ENCODE peak calls at places on chromosomes 6 and 20, in nine cellular contexts. G is tibial nerve; O is AG10803; N is CD8-positive, alpha-beta T cell; U is brain microvascular endothelial cell; I is right cardiac atrium; S is lung; L is fibroblast of lung; J is lower lobe of right lung. W is an unnamed sample.

GRCh38 chr6:34248198-34248726 is 544 bp downstream of the SMIM29 start:
- DNase-seq in G (peak), O (peak), N (no peak), U (no peak), I (peak), S (peak), L (no peak), J (peak), W (peak)

GRCh38 chr6:139757766-139758655 is 383.6 kb upstream of the CITED2 start:
- DNase-seq in G (peak), O (peak), N (no peak), U (no peak), I (no peak), S (no peak), L (peak), J (no peak), W (no peak)

GRCh38 chr20:18628330-18628941 is 40.6 kb downstream of the DTD1 start:
- DNase-seq in G (no peak), O (no peak), N (no peak), U (no peak), I (no peak), S (no peak), L (no peak), J (no peak), W (no peak)

GRCh38 chr6:23222724-23223123 is 653.4 kb downstream of the HDGFL1 start:
- DNase-seq in G (no peak), O (no peak), N (no peak), U (no peak), I (no peak), S (no peak), L (no peak), J (no peak), W (no peak)

GRCh38 chr20:41423026-41423425 is 56.4 kb upstream of the EMILIN3 start:
- DNase-seq in G (no peak), O (peak), N (no peak), U (no peak), I (no peak), S (no peak), L (no peak), J (no peak), W (no peak)

GRCh38 chr20:18527836-18528235 is 20.1 kb downstream of the SEC23B start:
- DNase-seq in G (no peak), O (peak), N (no peak), U (peak), I (no peak), S (no peak), L (peak), J (no peak), W (no peak)

GRCh38 chr6:149128489-149129145 is 188.9 kb upstream of the TAB2 start:
- DNase-seq in G (no peak), O (no peak), N (peak), U (no peak), I (peak), S (no peak), L (no peak), J (no peak), W (peak)

GRCh38 chr20:13857961-13858360 is 73.1 kb downstream of the NDUFAF5 start:
- DNase-seq in G (no peak), O (peak), N (no peak), U (no peak), I (no peak), S (no peak), L (peak), J (no peak), W (no peak)

GRCh38 chr20:17385798-17386197 is 145.4 kb downstream of the BFSP1 start:
- DNase-seq in G (no peak), O (no peak), N (no peak), U (no peak), I (no peak), S (no peak), L (no peak), J (no peak), W (no peak)

GRCh38 chr6:24196198-24196597 is 70.2 kb downstream of the NRSN1 start:
- DNase-seq in G (no peak), O (no peak), N (no peak), U (no peak), I (no peak), S (no peak), L (no peak), J (no peak), W (no peak)

GRCh38 chr20:12790856-12791255 is 217.9 kb upstream of the SPTLC3 start:
- DNase-seq in G (no peak), O (no peak), N (no peak), U (no peak), I (no peak), S (no peak), L (no peak), J (no peak), W (no peak)

GRCh38 chr20:30503992-30504570 is 753.4 kb upstream of the DEFB115 start:
- DNase-seq in G (no peak), O (no peak), N (no peak), U (no peak), I (no peak), S (no peak), L (no peak), J (no peak), W (no peak)

GRCh38 chr20:46253391-46253790 is 54.9 kb downstream of the CDH22 start:
- DNase-seq in G (no peak), O (no peak), N (no peak), U (no peak), I (no peak), S (no peak), L (no peak), J (no peak), W (no peak)

GRCh38 chr6:20318851-20319387 is 82.8 kb upstream of the E2F3 start:
- DNase-seq in G (no peak), O (no peak), N (no peak), U (no peak), I (no peak), S (no peak), L (no peak), J (no peak), W (no peak)

GRCh38 chr6:109662192-109662591 is 28.8 kb downstream of the AK9 start:
- DNase-seq in G (no peak), O (no peak), N (no peak), U (peak), I (no peak), S (no peak), L (no peak), J (no peak), W (no peak)

GRCh38 chr6:31711233-31711632 is 3.9 kb upstream of the LY6G6D start:
- DNase-seq in G (no peak), O (no peak), N (no peak), U (no peak), I (no peak), S (no peak), L (no peak), J (no peak), W (no peak)

GRCh38 chr6:169452117-169452868 is 198.6 kb upstream of the THBS2 start:
- DNase-seq in G (peak), O (peak), N (no peak), U (peak), I (peak), S (no peak), L (peak), J (no peak), W (peak)

GRCh38 chr6:77650098-77650663 is 2.7 kb upstream of the MEI4 start:
- DNase-seq in G (no peak), O (no peak), N (no peak), U (no peak), I (peak), S (no peak), L (peak), J (peak), W (no peak)

GRCh38 chr20:33267691-33268090 is 15.3 kb upstream of the BPIFB1 start:
- DNase-seq in G (no peak), O (no peak), N (no peak), U (no peak), I (no peak), S (no peak), L (no peak), J (no peak), W (no peak)

GRCh38 chr6:121285041-121285440 is 49.2 kb downstream of the TBC1D32 start:
- DNase-seq in G (no peak), O (peak), N (no peak), U (peak), I (no peak), S (no peak), L (peak), J (no peak), W (no peak)

GRCh38 chr20:10609726-10610125 is 64.1 kb downstream of the JAG1 start:
- DNase-seq in G (no peak), O (peak), N (no peak), U (no peak), I (no peak), S (no peak), L (peak), J (no peak), W (no peak)

GRCh38 chr6:69933239-69933638 is 66.9 kb downstream of the COL19A1 start:
- DNase-seq in G (no peak), O (no peak), N (no peak), U (no peak), I (no peak), S (no peak), L (no peak), J (no peak), W (no peak)

DNA sequence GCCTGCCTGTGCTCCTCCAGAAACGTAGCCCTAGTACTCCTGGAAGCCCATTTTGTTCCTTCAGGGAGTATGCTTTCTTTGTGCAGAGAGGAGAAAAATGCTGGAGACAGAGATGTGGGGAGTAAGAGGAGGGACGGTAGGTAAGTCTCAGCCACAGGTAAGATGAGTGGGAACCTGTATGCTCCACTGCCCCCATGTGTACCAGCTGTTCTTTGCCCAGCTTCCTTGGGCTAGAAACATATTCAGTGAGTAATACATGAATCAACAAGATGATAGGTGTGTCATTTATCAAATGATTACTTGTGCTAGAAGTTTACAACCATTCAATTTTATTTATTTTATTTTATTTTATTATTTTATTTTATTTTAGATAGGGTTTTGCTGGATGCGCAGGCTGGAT is 13.6 kb upstream of the CEP85L start:
- DNase-seq in G (no peak), O (no peak), N (no peak), U (no peak), I (no peak), S (no peak), L (no peak), J (no peak), W (no peak)
- H3K4me3 ChIP-seq in G (no peak), O (peak), N (peak), U (no peak), I (no peak), S (no peak), L (no peak), J (peak), W (peak)

DNA sequence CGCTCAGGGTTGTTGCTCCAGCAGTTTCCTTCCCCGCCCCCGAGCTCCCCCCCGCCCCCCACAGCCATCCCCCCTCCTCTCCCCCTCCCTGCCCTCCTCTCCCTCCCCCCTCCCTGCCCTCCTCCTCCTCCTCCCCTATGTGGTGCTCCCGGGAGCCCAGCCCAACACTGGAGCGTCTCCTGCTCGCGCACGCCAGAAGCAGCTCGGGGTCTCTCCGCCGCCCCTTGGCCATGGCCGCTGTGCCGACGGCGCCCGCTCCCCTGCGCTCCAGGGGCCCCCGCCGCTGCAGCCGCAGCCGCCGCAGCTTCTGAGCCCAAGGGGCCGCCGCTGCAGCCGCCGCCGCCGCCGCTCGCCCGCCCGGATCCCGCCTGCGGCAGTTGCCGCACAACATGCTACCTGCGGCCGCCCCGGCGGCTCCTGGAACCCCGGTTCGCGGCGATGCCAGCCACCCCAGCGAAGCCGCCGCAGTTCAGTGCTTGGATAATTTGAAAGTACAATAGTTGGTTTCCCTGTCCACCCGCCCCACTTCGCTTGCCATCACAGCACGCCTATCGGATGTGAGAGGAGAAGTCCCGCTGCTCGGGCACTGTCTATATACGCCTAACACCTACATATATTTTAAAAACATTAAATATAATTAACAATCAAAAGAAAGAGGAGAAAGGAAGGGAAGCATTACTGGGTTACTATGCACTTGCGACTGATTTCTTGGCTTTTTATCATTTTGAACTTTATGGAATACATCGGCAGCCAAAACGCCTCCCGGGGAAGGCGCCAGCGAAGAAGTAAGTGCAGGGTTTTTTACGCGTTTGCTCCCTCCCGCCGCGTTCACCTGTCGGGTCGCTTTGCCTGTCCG is at the start of gene RSPO3:
- DNase-seq in G (peak), O (peak), N (no peak), U (peak), I (peak), S (no peak), L (peak), J (peak), W (no peak)
- H3K4me3 ChIP-seq in G (peak), O (peak), N (peak), U (peak), I (peak), S (peak), L (peak), J (peak), W (peak)

GRCh38 chr6:156840606-156841005 is 63.4 kb downstream of the ARID1B start:
- DNase-seq in G (no peak), O (no peak), N (no peak), U (no peak), I (no peak), S (no peak), L (no peak), J (no peak), W (no peak)
- H3K4me3 ChIP-seq in G (no peak), O (no peak), N (no peak), U (no peak), I (no peak), S (no peak), L (no peak), J (no peak), W (no peak)

GRCh38 chr6:27237089-27237723 is 10.3 kb upstream of the PRSS16 start:
- DNase-seq in G (no peak), O (peak), N (no peak), U (peak), I (no peak), S (no peak), L (peak), J (no peak), W (peak)
- H3K4me3 ChIP-seq in G (no peak), O (no peak), N (no peak), U (peak), I (no peak), S (no peak), L (no peak), J (no peak), W (no peak)

DNA sequence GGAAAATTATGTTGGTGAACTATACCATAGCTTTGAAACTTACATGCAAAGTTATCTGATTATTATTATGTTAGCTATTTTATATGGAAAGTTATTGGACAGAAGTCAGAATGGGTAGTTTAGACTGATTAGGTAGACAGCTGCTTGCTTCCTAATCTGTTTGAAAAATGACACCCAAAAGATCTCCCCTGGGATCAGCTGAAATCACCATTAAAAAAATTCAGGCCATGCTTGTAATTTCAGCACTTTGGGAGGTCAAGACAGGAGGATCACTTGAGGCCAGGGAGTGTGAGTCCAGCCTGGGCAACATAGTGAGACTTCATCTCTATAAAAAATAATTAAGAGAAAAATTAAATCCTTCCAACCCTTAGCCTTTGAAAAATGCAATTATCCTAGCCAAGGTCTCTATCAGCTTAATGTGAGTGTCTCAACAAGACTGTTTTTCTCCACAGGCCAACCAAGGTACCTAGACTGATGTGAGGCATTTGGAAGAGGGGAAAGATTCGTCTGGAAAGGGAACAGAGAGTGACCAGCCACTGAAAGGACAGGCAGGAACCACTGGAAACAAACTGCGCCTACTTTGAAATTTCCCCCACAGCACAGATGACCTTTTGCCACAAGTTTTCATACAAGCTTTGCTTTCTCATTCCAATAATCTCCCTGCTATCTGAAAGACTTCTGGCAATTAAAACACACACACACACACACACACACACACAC is 232.3 kb downstream of the GMPR start:
- DNase-seq in G (no peak), O (no peak), N (no peak), U (peak), I (no peak), S (no peak), L (no peak), J (no peak), W (no peak)
- H3K4me3 ChIP-seq in G (no peak), O (no peak), N (no peak), U (no peak), I (no peak), S (no peak), L (no peak), J (no peak), W (no peak)

DNA sequence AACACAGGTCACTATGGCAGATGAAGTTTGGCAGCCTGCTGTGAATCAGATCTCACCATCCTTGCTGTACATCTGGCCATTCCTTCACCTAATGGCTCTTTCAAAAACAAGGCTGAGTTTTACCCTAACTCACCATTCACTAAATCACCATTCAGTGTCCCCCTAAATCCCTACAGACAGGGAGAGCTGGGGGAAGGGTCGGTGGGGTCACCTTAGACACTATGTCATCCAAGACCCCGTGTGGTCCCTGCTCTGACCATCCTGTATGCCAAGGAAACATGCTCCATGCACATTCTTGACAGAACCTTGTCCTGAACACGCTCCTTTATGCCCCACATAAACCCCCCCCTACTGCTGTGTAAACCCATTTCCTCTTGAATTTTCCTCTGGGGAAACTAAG is 31.8 kb upstream of the IL17A start:
- DNase-seq in G (no peak), O (no peak), N (no peak), U (no peak), I (no peak), S (no peak), L (no peak), J (no peak), W (no peak)
- H3K4me3 ChIP-seq in G (no peak), O (no peak), N (no peak), U (no peak), I (no peak), S (no peak), L (no peak), J (no peak), W (no peak)

GRCh38 chr6:110858562-110859214 is 15.9 kb upstream of the AMD1 start:
- DNase-seq in G (no peak), O (no peak), N (no peak), U (no peak), I (no peak), S (no peak), L (no peak), J (no peak), W (no peak)
- H3K4me3 ChIP-seq in G (no peak), O (no peak), N (no peak), U (no peak), I (no peak), S (no peak), L (no peak), J (peak), W (no peak)

W was measured in ovary.